ENCODE peak calls at places on chromosomes 12 and 14, in four cellular contexts. C, F, L and K are unnamed samples.
A peak's percentile ranks its signal among the peaks of the same experiment; 100 is the strongest.

GRCh38 chr14:91149462-91149861 is 35.6 kb downstream of the DGLUCY start:
- DNase-seq in C (peak; percentile 100), F (peak; percentile 8), L (peak; percentile 100), K (no peak)

GRCh38 chr14:28677381-28677780 is 89.2 kb upstream of the FOXG1 start:
- DNase-seq in C (no peak), F (no peak), L (no peak), K (no peak)

GRCh38 chr12:28866715-28867503 is 282.2 kb upstream of the FAR2 start:
- DNase-seq in C (no peak), F (no peak), L (no peak), K (no peak)

GRCh38 chr14:64702493-64703392 is 1.5 kb upstream of the PLEKHG3 start:
- DNase-seq in C (no peak), F (no peak), L (no peak), K (peak; percentile 19)

GRCh38 chr12:106720696-106721095 is 53.8 kb upstream of the RIC8B start:
- DNase-seq in C (no peak), F (no peak), L (no peak), K (no peak)

GRCh38 chr12:106722854-106723253 is 51.6 kb upstream of the RIC8B start:
- DNase-seq in C (no peak), F (no peak), L (no peak), K (no peak)

GRCh38 chr12:27940756-27941402 is 31.7 kb downstream of the PTHLH start:
- DNase-seq in C (peak; percentile 74), F (peak; percentile 63), L (peak; percentile 88), K (peak; percentile 59)

GRCh38 chr12:109448272-109448671 is 28.8 kb downstream of the KCTD10 start:
- DNase-seq in C (no peak), F (no peak), L (no peak), K (no peak)

GRCh38 chr14:75165586-75166391 is 10.6 kb downstream of the TMED10 start:
- DNase-seq in C (peak; percentile 27), F (no peak), L (no peak), K (no peak)

GRCh38 chr14:54366726-54367707 is 29.8 kb upstream of the CDKN3 start:
- DNase-seq in C (no peak), F (peak; percentile 58), L (peak; percentile 71), K (peak; percentile 11)

GRCh38 chr14:87131879-87132278 is 861.1 kb downstream of the GALC start:
- DNase-seq in C (no peak), F (no peak), L (peak; percentile 27), K (no peak)